ENCODE peak calls at places on chromosome 3, in ten cellular contexts. X is DMS153, H is activated T-cell treated with anti-CD3 and anti-CD28 coated beads for 4 hours, M is NCI-H1092 treated with DMSO at 0.1 percent for 48 hours, F is ACHN, W is HT1080, O is renal cortical epithelial cell, R is germinal center, C is endothelial cell, J is C1 segment of cervical spinal cord. B is an unnamed sample.

GRCh38 chr3:122674339-122674738 is 6.3 kb upstream of the PARP14 start:
- DNase-seq in J (no peak), R (no peak), O (no peak), C (no peak), M (no peak), W (no peak), X (no peak), H (no peak), F (no peak), B (no peak)

GRCh38 chr3:111227216-111227615 is 155.6 kb downstream of the NECTIN3 start:
- DNase-seq in J (no peak), O (peak), X (no peak), M (no peak), C (no peak), R (no peak), W (peak), F (no peak), H (no peak), B (no peak)

GRCh38 chr3:103787164-103787871 is 1352.5 kb downstream of the ZPLD1 start:
- DNase-seq in H (no peak), J (no peak), M (no peak), X (no peak), F (no peak), W (no peak), C (no peak), O (peak), R (no peak), B (no peak)

GRCh38 chr3:131072099-131072559 is 45.5 kb downstream of the NEK11 start:
- DNase-seq in W (peak), F (no peak), X (no peak), M (no peak), C (no peak), R (no peak), O (peak), H (no peak), J (no peak), B (no peak)

GRCh38 chr3:173584834-173585831 is 187.6 kb downstream of the NLGN1 start:
- DNase-seq in C (peak), H (no peak), J (peak), O (peak), M (no peak), F (peak), R (no peak), W (no peak), X (no peak), B (no peak)

GRCh38 chr3:123412076-123412475 is 36.8 kb downstream of the ADCY5 start:
- DNase-seq in J (no peak), F (no peak), W (no peak), O (no peak), X (no peak), C (no peak), R (no peak), H (no peak), M (no peak), B (no peak)

GRCh38 chr3:112799946-112800345 is 46.7 kb downstream of the CD200R1L start:
- DNase-seq in M (no peak), F (no peak), W (no peak), O (no peak), H (no peak), J (no peak), R (no peak), C (no peak), X (peak), B (no peak)

GRCh38 chr3:154022603-154023002 is 98.6 kb upstream of the ARHGEF26 start:
- DNase-seq in J (no peak), W (no peak), X (no peak), H (no peak), F (no peak), M (no peak), R (no peak), C (no peak), O (peak), B (peak)

GRCh38 chr3:128420289-128420688 is 46.4 kb downstream of the DNAJB8 start:
- DNase-seq in C (no peak), H (no peak), J (no peak), M (no peak), F (no peak), R (no peak), X (no peak), O (no peak), W (no peak), B (no peak)

GRCh38 chr3:80870476-80871041 is 890.9 kb downstream of the GBE1 start:
- DNase-seq in C (no peak), O (no peak), X (no peak), H (no peak), M (no peak), J (no peak), F (no peak), W (no peak), R (no peak), B (no peak)

GRCh38 chr3:124833710-124834332 is 53.3 kb downstream of the ITGB5 start:
- DNase-seq in C (no peak), X (no peak), H (no peak), O (peak), J (no peak), R (no peak), W (no peak), F (no peak), M (no peak), B (no peak)

GRCh38 chr3:58012302-58012701 is 4.1 kb downstream of the FLNB start:
- DNase-seq in R (no peak), M (no peak), J (no peak), W (no peak), H (no peak), X (no peak), C (no peak), F (no peak), O (no peak), B (no peak)

GRCh38 chr3:104316118-104316517 is 1050.6 kb upstream of the ALCAM start:
- DNase-seq in C (no peak), O (peak), R (no peak), J (no peak), W (peak), X (no peak), M (no peak), H (no peak), F (no peak), B (no peak)

GRCh38 chr3:176183181-176183580 is 1014.1 kb downstream of the TBL1XR1 start:
- DNase-seq in X (no peak), J (no peak), C (no peak), F (no peak), W (no peak), R (no peak), O (no peak), M (no peak), H (no peak), B (no peak)

GRCh38 chr3:120926146-120926545 is 18.1 kb downstream of the STXBP5L start:
- DNase-seq in W (no peak), H (no peak), M (no peak), C (no peak), R (no peak), J (no peak), X (no peak), O (no peak), F (no peak), B (no peak)

GRCh38 chr3:40453933-40454332 is 3.2 kb upstream of the RPL14 start:
- DNase-seq in R (no peak), X (no peak), J (no peak), C (no peak), F (no peak), H (no peak), O (no peak), W (no peak), M (no peak), B (no peak)

GRCh38 chr3:152430223-152431002 is 161.7 kb downstream of the MBNL1 start:
- DNase-seq in C (no peak), F (no peak), O (no peak), M (no peak), H (no peak), J (no peak), W (no peak), R (no peak), X (no peak), B (no peak)

GRCh38 chr3:58109752-58110151 is 101.0 kb downstream of the DNASE1L3 start:
- DNase-seq in J (no peak), F (no peak), C (no peak), M (no peak), O (no peak), R (no peak), X (no peak), W (no peak), H (no peak), B (no peak)

GRCh38 chr3:178646205-178646604 is 110.0 kb downstream of the KCNMB2 start:
- DNase-seq in X (no peak), C (no peak), M (no peak), W (peak), O (peak), R (no peak), F (no peak), J (no peak), H (no peak), B (no peak)

GRCh38 chr3:193190387-193190786 is 50.6 kb upstream of the PLAAT1 start:
- DNase-seq in O (peak), R (peak), C (peak), W (peak), X (peak), F (peak), J (no peak), H (no peak), M (peak), B (peak)

GRCh38 chr3:47089605-47090004 is 74.3 kb downstream of the SETD2 start:
- DNase-seq in M (no peak), H (no peak), F (no peak), X (no peak), J (no peak), O (peak), W (no peak), R (no peak), C (no peak), B (no peak)

GRCh38 chr3:59820352-59820934 is 770.6 kb upstream of the CFAP20DC start:
- DNase-seq in X (no peak), M (no peak), H (no peak), R (no peak), O (peak), F (no peak), C (no peak), J (no peak), W (peak), B (no peak)

GRCh38 chr3:108223928-108224327 is 1.7 kb upstream of the IFT57 start:
- DNase-seq in C (no peak), W (no peak), X (no peak), O (no peak), J (no peak), F (no peak), H (no peak), M (no peak), R (no peak), B (no peak)

GRCh38 chr3:184354121-184354728 is 7.2 kb downstream of the CLCN2 start:
- DNase-seq in M (no peak), O (no peak), W (peak), J (no peak), F (peak), H (peak), C (peak), R (peak), X (no peak), B (no peak)

GRCh38 chr3:52769786-52770445 is 824 bp downstream of the NEK4 start:
- DNase-seq in W (no peak), F (peak), J (no peak), O (peak), R (no peak), M (no peak), X (no peak), H (no peak), C (no peak), B (no peak)

GRCh38 chr3:59286791-59287531 is 237.1 kb upstream of the CFAP20DC start:
- DNase-seq in W (peak), C (no peak), X (peak), H (no peak), O (peak), J (no peak), F (no peak), M (no peak), R (no peak), B (no peak)

GRCh38 chr3:146326875-146327543 is 76.1 kb upstream of the PLSCR4 start:
- DNase-seq in O (peak), W (peak), C (no peak), R (no peak), H (no peak), F (peak), X (no peak), M (no peak), J (no peak), B (peak)

GRCh38 chr3:192986399-192986798 is 68.7 kb upstream of the MB21D2 start:
- DNase-seq in F (no peak), H (no peak), W (peak), C (no peak), R (no peak), M (no peak), O (no peak), X (no peak), J (no peak), B (no peak)

GRCh38 chr3:106305127-106305526 is 436.3 kb upstream of the CBLB start:
- DNase-seq in F (no peak), W (no peak), O (no peak), C (no peak), J (no peak), X (no peak), R (no peak), H (no peak), M (no peak), B (no peak)

GRCh38 chr3:186930639-186931486 is 537 bp downstream of the ST6GAL1 start:
- DNase-seq in O (peak), H (peak), J (no peak), F (peak), C (peak), X (no peak), M (peak), R (peak), W (peak), B (no peak)

GRCh38 chr3:86245360-86245759 is 745.6 kb downstream of the VGLL3 start:
- DNase-seq in C (peak), J (no peak), X (peak), F (peak), W (peak), H (no peak), M (peak), O (no peak), R (no peak), B (no peak)

GRCh38 chr3:156802827-156803606 is 23.1 kb upstream of the LEKR1 start:
- DNase-seq in M (no peak), O (no peak), W (no peak), F (no peak), X (no peak), H (no peak), R (no peak), C (no peak), J (no peak), B (no peak)

GRCh38 chr3:42061711-42062408 is 29.3 kb upstream of the TRAK1 start:
- DNase-seq in X (no peak), W (peak), M (peak), F (peak), C (no peak), J (no peak), O (peak), R (no peak), H (no peak), B (no peak)

GRCh38 chr3:138136208-138136607 is 4.0 kb upstream of the A4GNT start:
- DNase-seq in M (no peak), O (no peak), F (no peak), C (no peak), R (no peak), H (no peak), W (no peak), J (no peak), X (no peak), B (no peak)

GRCh38 chr3:34015204-34016142 is 217.0 kb downstream of the PDCD6IP start:
- DNase-seq in W (no peak), J (no peak), R (peak), F (peak), O (no peak), H (no peak), M (no peak), C (peak), X (no peak), B (no peak)